ENCODE peak calls at places on chromosomes 2 and 18, in nine cellular contexts. One of them, this sample, is unnamed. For H3K9me3 and H3K4me1, the result is how much of the 10 kb centered on the place peaks cover.

GRCh38 chr2:111657351-111657975 is 226.5 kb downstream of the ANAPC1 start:
- DNase-seq in H1: no peak
- DNase-seq in H9: no peak
- DNase-seq in endothelial cell of umbilical vein: no peak
- DNase-seq in GM23248: no peak
- DNase-seq in HepG2: no peak
- DNase-seq in fibroblast of lung: no peak
- DNase-seq in HCT116: no peak
- DNase-seq in hepatocyte: no peak
- DNase-seq in this sample: no peak

GRCh38 chr2:85681776-85682175 is 12.4 kb upstream of the GNLY start:
- DNase-seq in H1: no peak
- DNase-seq in H9: no peak
- DNase-seq in endothelial cell of umbilical vein: no peak
- DNase-seq in GM23248: no peak
- DNase-seq in HepG2: no peak
- DNase-seq in fibroblast of lung: no peak
- DNase-seq in HCT116: no peak
- DNase-seq in hepatocyte: no peak
- DNase-seq in this sample: no peak

GRCh38 chr2:206212673-206213513 is 53.2 kb downstream of the EEF1B2 start:
- DNase-seq in H1: no peak
- DNase-seq in H9: no peak
- DNase-seq in endothelial cell of umbilical vein: peak
- DNase-seq in GM23248: peak
- DNase-seq in HepG2: no peak
- DNase-seq in fibroblast of lung: peak
- DNase-seq in HCT116: no peak
- DNase-seq in hepatocyte: no peak
- DNase-seq in this sample: no peak

GRCh38 chr2:221492606-221493005 is 79.5 kb downstream of the EPHA4 start:
- DNase-seq in H1: no peak
- DNase-seq in H9: no peak
- DNase-seq in endothelial cell of umbilical vein: no peak
- DNase-seq in GM23248: peak
- DNase-seq in HepG2: no peak
- DNase-seq in fibroblast of lung: peak
- DNase-seq in HCT116: no peak
- DNase-seq in hepatocyte: no peak
- DNase-seq in this sample: no peak

GRCh38 chr2:218145124-218145523 is 19.3 kb downstream of the CXCR2 start:
- DNase-seq in H1: no peak
- DNase-seq in H9: no peak
- DNase-seq in endothelial cell of umbilical vein: no peak
- DNase-seq in GM23248: no peak
- DNase-seq in HepG2: peak
- DNase-seq in fibroblast of lung: no peak
- DNase-seq in HCT116: no peak
- DNase-seq in hepatocyte: peak
- DNase-seq in this sample: no peak

GRCh38 chr2:170823800-170824153 is 7.1 kb downstream of the GAD1 start:
- DNase-seq in H1: peak
- DNase-seq in H9: peak
- DNase-seq in endothelial cell of umbilical vein: no peak
- DNase-seq in GM23248: no peak
- DNase-seq in HepG2: no peak
- DNase-seq in fibroblast of lung: no peak
- DNase-seq in HCT116: no peak
- DNase-seq in hepatocyte: no peak
- DNase-seq in this sample: no peak

GRCh38 chr2:65604246-65604645 is 171.8 kb upstream of the SPRED2 start:
- DNase-seq in H1: peak
- DNase-seq in H9: no peak
- DNase-seq in endothelial cell of umbilical vein: no peak
- DNase-seq in GM23248: peak
- DNase-seq in HepG2: no peak
- DNase-seq in fibroblast of lung: peak
- DNase-seq in HCT116: no peak
- DNase-seq in hepatocyte: no peak
- DNase-seq in this sample: no peak

GRCh38 chr2:73043978-73044832 is 27.3 kb downstream of the SFXN5 start:
- DNase-seq in H1: no peak
- DNase-seq in H9: no peak
- DNase-seq in endothelial cell of umbilical vein: no peak
- DNase-seq in GM23248: no peak
- DNase-seq in HepG2: peak
- DNase-seq in fibroblast of lung: peak
- DNase-seq in HCT116: no peak
- DNase-seq in hepatocyte: no peak
- DNase-seq in this sample: no peak

GRCh38 chr2:231058761-231059550 is 2.3 kb downstream of the PSMD1 start:
- DNase-seq in H1: no peak
- DNase-seq in H9: no peak
- DNase-seq in endothelial cell of umbilical vein: no peak
- DNase-seq in GM23248: peak
- DNase-seq in HepG2: no peak
- DNase-seq in fibroblast of lung: peak
- DNase-seq in HCT116: no peak
- DNase-seq in hepatocyte: no peak
- DNase-seq in this sample: no peak

GRCh38 chr2:11248-11941 is 34.9 kb downstream of the FAM110C start:
- DNase-seq in H1: peak
- DNase-seq in H9: peak
- DNase-seq in endothelial cell of umbilical vein: peak
- DNase-seq in GM23248: peak
- DNase-seq in HepG2: peak
- DNase-seq in fibroblast of lung: peak
- DNase-seq in HCT116: peak
- DNase-seq in hepatocyte: peak
- DNase-seq in this sample: peak

GRCh38 chr2:36173760-36174362 is 181.7 kb upstream of the CRIM1 start:
- DNase-seq in H1: no peak
- DNase-seq in H9: no peak
- DNase-seq in endothelial cell of umbilical vein: no peak
- DNase-seq in GM23248: no peak
- DNase-seq in HepG2: peak
- DNase-seq in fibroblast of lung: no peak
- DNase-seq in HCT116: no peak
- DNase-seq in hepatocyte: no peak
- DNase-seq in this sample: no peak

GRCh38 chr18:489244-490023 is 11.1 kb downstream of the COLEC12 start:
- DNase-seq in H1: no peak
- DNase-seq in H9: no peak
- DNase-seq in endothelial cell of umbilical vein: no peak
- DNase-seq in GM23248: peak
- DNase-seq in HepG2: no peak
- DNase-seq in fibroblast of lung: peak
- DNase-seq in HCT116: no peak
- DNase-seq in hepatocyte: no peak
- DNase-seq in this sample: no peak

GRCh38 chr18:57768557-57769326 is 34.4 kb downstream of the ATP8B1 start:
- DNase-seq in H1: no peak
- DNase-seq in H9: no peak
- DNase-seq in endothelial cell of umbilical vein: peak
- DNase-seq in GM23248: peak
- DNase-seq in HepG2: no peak
- DNase-seq in fibroblast of lung: peak
- DNase-seq in HCT116: no peak
- DNase-seq in hepatocyte: peak
- DNase-seq in this sample: no peak

GRCh38 chr18:63142502-63143045 is 177.0 kb downstream of the BCL2 start:
- DNase-seq in H1: no peak
- DNase-seq in H9: no peak
- DNase-seq in endothelial cell of umbilical vein: no peak
- DNase-seq in GM23248: no peak
- DNase-seq in HepG2: no peak
- DNase-seq in fibroblast of lung: no peak
- DNase-seq in HCT116: no peak
- DNase-seq in hepatocyte: no peak
- DNase-seq in this sample: no peak

GRCh38 chr2:213316001-213316735 is 31.9 kb downstream of the SPAG16 start:
- DNase-seq in H1: no peak
- DNase-seq in H9: no peak
- DNase-seq in endothelial cell of umbilical vein: no peak
- DNase-seq in GM23248: peak
- DNase-seq in HepG2: no peak
- DNase-seq in fibroblast of lung: peak
- DNase-seq in HCT116: peak
- DNase-seq in hepatocyte: no peak
- DNase-seq in this sample: no peak

GRCh38 chr2:12980817-12981216 is 264.1 kb downstream of the TRIB2 start:
- DNase-seq in H1: no peak
- DNase-seq in H9: no peak
- DNase-seq in endothelial cell of umbilical vein: peak
- DNase-seq in GM23248: no peak
- DNase-seq in HepG2: no peak
- DNase-seq in fibroblast of lung: no peak
- DNase-seq in HCT116: no peak
- DNase-seq in hepatocyte: no peak
- DNase-seq in this sample: no peak

GRCh38 chr2:240999001-240999791 is 778 bp downstream of the SNED1 start:
- DNase-seq in H1: peak
- DNase-seq in H9: peak
- DNase-seq in endothelial cell of umbilical vein: no peak
- DNase-seq in GM23248: peak
- DNase-seq in HepG2: no peak
- DNase-seq in fibroblast of lung: peak
- DNase-seq in HCT116: no peak
- DNase-seq in hepatocyte: peak
- DNase-seq in this sample: no peak

DNA sequence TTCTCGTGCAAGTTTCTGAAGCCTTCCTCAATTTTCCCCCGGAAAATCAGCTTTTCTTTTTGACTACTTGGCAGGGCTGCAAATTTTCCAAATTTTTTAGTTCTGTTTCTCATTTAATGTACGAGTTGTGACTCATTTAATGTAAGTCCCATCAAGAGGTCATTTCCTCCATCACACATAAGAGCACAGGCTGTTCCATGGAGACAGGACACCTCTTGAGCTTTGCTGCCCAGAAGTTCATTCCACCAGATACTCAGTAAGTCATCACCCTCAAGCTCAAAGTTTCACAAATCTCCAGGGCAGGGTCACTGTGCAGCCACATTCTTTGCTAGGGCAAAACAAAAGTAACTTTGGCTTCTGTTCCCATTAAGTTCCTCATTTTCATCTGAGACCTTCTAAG is 101.5 kb upstream of the TEKT4 start:
- DNase-seq in H1: no peak
- DNase-seq in H9: no peak
- DNase-seq in endothelial cell of umbilical vein: no peak
- DNase-seq in GM23248: no peak
- DNase-seq in HepG2: no peak
- DNase-seq in fibroblast of lung: no peak
- DNase-seq in HCT116: no peak
- DNase-seq in hepatocyte: no peak
- DNase-seq in this sample: no peak
- H3K9me3 ChIP-seq in H1: half or more
- H3K9me3 ChIP-seq in H9: half or more
- H3K9me3 ChIP-seq in endothelial cell of umbilical vein: under half
- H3K9me3 ChIP-seq in GM23248: under half
- H3K9me3 ChIP-seq in HepG2: under half
- H3K9me3 ChIP-seq in fibroblast of lung: under half
- H3K9me3 ChIP-seq in HCT116: under half
- H3K9me3 ChIP-seq in hepatocyte: under half
- H3K9me3 ChIP-seq in this sample: under half

GRCh38 chr2:135812907-135813511 is 24.0 kb downstream of the LCT start:
- DNase-seq in H1: no peak
- DNase-seq in H9: no peak
- DNase-seq in endothelial cell of umbilical vein: no peak
- DNase-seq in GM23248: no peak
- DNase-seq in HepG2: no peak
- DNase-seq in fibroblast of lung: no peak
- DNase-seq in HCT116: no peak
- DNase-seq in hepatocyte: no peak
- DNase-seq in this sample: no peak
- H3K4me2 ChIP-seq in H1: no peak
- H3K4me2 ChIP-seq in H9: no peak
- H3K4me2 ChIP-seq in endothelial cell of umbilical vein: no peak
- H3K4me2 ChIP-seq in GM23248: no peak
- H3K4me2 ChIP-seq in HepG2: no peak
- H3K4me2 ChIP-seq in fibroblast of lung: no peak
- H3K4me2 ChIP-seq in HCT116: no peak
- H3K4me2 ChIP-seq in hepatocyte: no peak
- H3K4me2 ChIP-seq in this sample: no peak

DNA sequence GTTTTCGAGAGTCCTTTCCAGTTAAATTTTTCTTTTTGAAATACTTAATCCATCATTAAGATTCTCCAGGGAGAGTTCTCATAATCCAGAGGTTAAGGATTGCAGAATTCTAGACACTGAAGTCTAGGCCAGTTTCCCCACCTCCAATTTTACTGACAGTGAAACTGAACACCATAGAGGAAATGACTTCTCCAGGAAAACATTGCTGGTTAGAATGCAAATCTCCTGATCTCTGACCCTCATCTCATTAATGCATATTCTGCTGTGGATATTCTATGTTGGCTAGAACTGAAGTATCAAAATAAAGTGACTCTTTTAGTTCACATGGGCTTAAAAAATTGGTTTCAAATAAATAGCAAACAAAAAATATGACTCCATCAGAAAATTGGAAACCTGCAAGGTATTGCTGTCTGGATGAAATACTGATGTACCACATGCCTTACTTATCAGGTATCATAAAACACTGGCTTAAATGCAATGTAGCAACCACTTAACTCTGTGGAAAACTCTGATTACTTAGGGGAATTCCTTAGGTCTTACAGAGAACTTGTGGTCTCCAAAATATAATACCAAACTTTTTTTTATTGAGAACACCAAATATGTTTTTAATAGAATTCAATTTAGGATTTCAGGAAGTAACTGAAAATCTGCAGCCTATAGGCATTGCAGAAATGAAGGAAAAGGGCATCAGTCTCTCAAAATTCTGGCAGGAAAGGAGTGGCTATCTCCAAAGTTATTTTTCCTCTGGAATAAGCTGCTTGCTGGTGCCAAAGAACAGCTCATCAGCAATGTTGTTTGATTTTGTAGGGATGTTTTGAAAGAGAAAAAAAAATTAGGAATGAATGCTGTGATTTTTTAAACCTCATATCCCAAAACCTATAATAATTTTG is 105.5 kb upstream of the UGP2 start:
- DNase-seq in H1: no peak
- DNase-seq in H9: no peak
- DNase-seq in endothelial cell of umbilical vein: peak
- DNase-seq in GM23248: peak
- DNase-seq in HepG2: no peak
- DNase-seq in fibroblast of lung: peak
- DNase-seq in HCT116: no peak
- DNase-seq in hepatocyte: no peak
- DNase-seq in this sample: no peak
- H3K4me1 ChIP-seq in H1: under half
- H3K4me1 ChIP-seq in H9: under half
- H3K4me1 ChIP-seq in endothelial cell of umbilical vein: under half
- H3K4me1 ChIP-seq in GM23248: half or more
- H3K4me1 ChIP-seq in HepG2: half or more
- H3K4me1 ChIP-seq in fibroblast of lung: under half
- H3K4me1 ChIP-seq in HCT116: under half
- H3K4me1 ChIP-seq in hepatocyte: under half
- H3K4me1 ChIP-seq in this sample: under half

DNA sequence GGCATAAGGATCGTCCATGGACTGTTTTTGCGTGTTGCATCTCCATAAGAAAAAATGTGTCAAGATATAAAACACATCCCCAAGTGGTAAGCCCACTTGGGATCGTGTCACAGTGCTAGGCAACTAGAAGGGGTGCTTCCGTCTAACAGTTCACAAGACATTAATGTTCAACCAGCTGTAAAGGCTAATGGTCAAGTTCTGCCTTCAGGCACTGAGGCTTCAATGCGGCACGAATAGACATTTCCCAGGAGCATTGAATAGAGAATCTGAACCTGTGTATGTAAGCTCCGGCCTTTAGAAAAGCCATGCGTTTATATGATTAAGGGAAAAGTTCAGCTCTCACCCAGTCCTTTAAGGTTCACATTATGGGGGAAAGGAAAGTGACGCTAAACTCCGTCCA is 42.0 kb downstream of the ABHD3 start:
- DNase-seq in H1: peak
- DNase-seq in H9: no peak
- DNase-seq in endothelial cell of umbilical vein: no peak
- DNase-seq in GM23248: no peak
- DNase-seq in HepG2: no peak
- DNase-seq in fibroblast of lung: no peak
- DNase-seq in HCT116: no peak
- DNase-seq in hepatocyte: no peak
- DNase-seq in this sample: no peak
- H3K9me3 ChIP-seq in H1: under half
- H3K9me3 ChIP-seq in H9: under half
- H3K9me3 ChIP-seq in endothelial cell of umbilical vein: under half
- H3K9me3 ChIP-seq in GM23248: under half
- H3K9me3 ChIP-seq in HepG2: under half
- H3K9me3 ChIP-seq in fibroblast of lung: under half
- H3K9me3 ChIP-seq in HCT116: under half
- H3K9me3 ChIP-seq in hepatocyte: under half
- H3K9me3 ChIP-seq in this sample: under half